ENCODE peak calls at places on chromosomes 16 and 17, in nine cellular contexts. B is HCT116, G is K562, N is A549, U is HepG2, S is Panc1, Q is GM23338, H is SK-N-SH, F is GM12878. L is an unnamed sample.

GRCh38 chr16:22335668-22336246 is 38.5 kb downstream of the POLR3E start:
- DNase-seq in S (no peak), U (no peak), B (no peak), F (no peak), G (peak), N (no peak), Q (no peak), H (no peak), L (no peak)

GRCh38 chr17:66953661-66954060 is 10.8 kb upstream of the CACNG4 start:
- DNase-seq in B (no peak), H (peak), U (no peak), Q (no peak), S (no peak), F (no peak), N (no peak), G (no peak), L (no peak)

GRCh38 chr17:8041249-8041928 is 2.5 kb downstream of the ALOX15B start:
- DNase-seq in U (peak), Q (peak), N (peak), F (no peak), S (peak), G (peak), H (peak), B (peak), L (peak)

GRCh38 chr17:37570527-37571093 is 38.6 kb downstream of the SYNRG start:
- DNase-seq in N (peak), F (no peak), B (peak), S (peak), H (peak), G (peak), Q (peak), U (peak), L (peak)

GRCh38 chr16:71540-72341 is 690 bp downstream of the RHBDF1 start:
- DNase-seq in G (peak), U (peak), F (no peak), H (peak), Q (peak), B (peak), N (peak), S (no peak), L (no peak)

GRCh38 chr16:80319181-80319580 is 221.6 kb upstream of the DYNLRB2 start:
- DNase-seq in N (no peak), H (no peak), U (no peak), F (no peak), S (no peak), Q (peak), B (no peak), G (no peak), L (no peak)

GRCh38 chr17:71460943-71461342 is 659.9 kb upstream of the SOX9 start:
- DNase-seq in S (no peak), N (no peak), B (peak), H (no peak), G (no peak), Q (peak), U (no peak), F (no peak), L (no peak)

GRCh38 chr17:77909236-77909635 is 49.3 kb upstream of the TNRC6C start:
- DNase-seq in B (no peak), F (no peak), G (no peak), Q (no peak), H (no peak), N (no peak), S (no peak), U (no peak), L (no peak)

GRCh38 chr17:32912218-32912897 is 15.6 kb upstream of the TMEM98 start:
- DNase-seq in F (no peak), N (no peak), B (no peak), H (no peak), G (peak), Q (peak), S (no peak), U (peak), L (no peak)

GRCh38 chr16:26491962-26492361 is 574.8 kb upstream of the C16orf82 start:
- DNase-seq in H (no peak), F (no peak), G (no peak), S (no peak), U (no peak), B (no peak), N (no peak), Q (no peak), L (no peak)

GRCh38 chr16:56860226-56861020 is 4.6 kb upstream of the SLC12A3 start:
- DNase-seq in S (no peak), N (no peak), H (no peak), F (peak), G (no peak), B (no peak), U (peak), Q (no peak), L (no peak)

GRCh38 chr17:6574689-6575595 is 18.6 kb upstream of the PITPNM3 start:
- DNase-seq in F (peak), U (no peak), S (no peak), Q (no peak), N (no peak), H (no peak), B (no peak), G (peak), L (peak)
- TF ChIP-seq REST in F (no peak), U (no peak), S (no peak), Q (no peak), N (no peak), H (no peak), B (no peak), G (no peak), L (no peak)

GRCh38 chr16:85057212-85057889 is 29.8 kb downstream of the KIAA0513 start:
- DNase-seq in N (peak), B (peak), F (no peak), U (peak), G (peak), Q (peak), S (no peak), H (no peak), L (no peak)
- TF ChIP-seq REST in N (no peak), B (no peak), F (no peak), U (no peak), G (no peak), Q (no peak), S (no peak), H (no peak), L (no peak)

GRCh38 chr17:51507444-51507843 is 247.1 kb downstream of the UTP18 start:
- DNase-seq in S (no peak), N (no peak), U (no peak), F (no peak), G (no peak), H (no peak), Q (no peak), B (no peak), L (no peak)
- TF ChIP-seq REST in S (no peak), N (no peak), U (no peak), F (no peak), G (no peak), H (no peak), Q (no peak), B (no peak), L (no peak)

DNA sequence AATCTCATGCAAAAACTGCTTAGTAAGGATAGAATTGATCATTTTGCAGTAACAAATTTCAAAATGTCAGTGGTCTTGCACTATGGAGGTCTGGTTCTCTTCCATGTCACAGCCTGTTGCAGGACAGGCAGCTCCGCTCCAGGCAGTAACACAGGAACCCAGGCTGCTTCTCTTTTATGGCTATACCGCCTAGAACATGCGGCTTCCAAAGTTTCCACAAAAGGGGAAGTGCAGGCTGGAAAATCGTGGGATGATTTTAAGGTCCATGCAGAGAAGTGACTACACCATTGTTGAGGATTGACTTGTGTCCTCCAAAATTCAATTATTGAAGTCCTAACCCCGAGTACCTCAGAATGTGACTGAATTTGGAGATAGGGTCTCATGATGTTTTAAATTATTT is 279.4 kb upstream of the RPL38 start:
- DNase-seq in H (no peak), N (no peak), U (no peak), Q (no peak), S (no peak), F (no peak), G (no peak), B (no peak), L (no peak)
- TF ChIP-seq REST in H (no peak), N (no peak), U (no peak), Q (no peak), S (no peak), F (no peak), G (no peak), B (no peak), L (no peak)

GRCh38 chr16:88005148-88005547 is 53.9 kb downstream of the BANP start:
- DNase-seq in U (no peak), G (peak), B (no peak), N (no peak), H (peak), F (no peak), S (no peak), Q (peak), L (peak)
- TF ChIP-seq REST in U (peak), G (no peak), B (peak), N (peak), H (peak), F (peak), S (no peak), Q (peak), L (peak)